ENCODE peak calls at places on chromosomes 11 and 22, in six cellular contexts. K is PC-3, S is left ventricle myocardium inferior, E is left lung, J is mucosa of descending colon, C is OCI-LY7. U is an unnamed sample. For H3K4me1, the result is how much of the 10 kb centered on the place peaks cover.

GRCh38 chr11:79332017-79332416 is 108.8 kb downstream of the TENM4 start:
- DNase-seq in K (no peak), S (peak), E (no peak), J (no peak), C (no peak), U (no peak)

GRCh38 chr11:73716153-73717056 is 44.5 kb downstream of the RAB6A start:
- DNase-seq in K (no peak), S (no peak), E (no peak), J (no peak), C (peak), U (no peak)

GRCh38 chr11:128764617-128765095 is 70.8 kb downstream of the FLI1 start:
- DNase-seq in K (no peak), S (no peak), E (peak), J (peak), C (no peak), U (no peak)

GRCh38 chr11:2137202-2138071 is 1.8 kb downstream of the IGF2 start:
- DNase-seq in K (peak), S (peak), E (peak), J (peak), C (no peak), U (no peak)

GRCh38 chr11:2573240-2574042 is 126.4 kb downstream of the KCNQ1OT1 start:
- DNase-seq in K (no peak), S (no peak), E (peak), J (no peak), C (no peak), U (peak)

GRCh38 chr11:126146454-126147192 is 64.8 kb downstream of the RPUSD4 start:
- DNase-seq in K (no peak), S (no peak), E (no peak), J (no peak), C (no peak), U (peak)

GRCh38 chr11:76793834-76794291 is 10.7 kb downstream of the TSKU start:
- DNase-seq in K (no peak), S (no peak), E (no peak), J (no peak), C (no peak), U (no peak)

GRCh38 chr11:2265396-2265795 is 5.0 kb downstream of the ASCL2 start:
- DNase-seq in K (no peak), S (no peak), E (peak), J (no peak), C (peak), U (peak)

GRCh38 chr11:107676341-107676740 is 35.5 kb downstream of the SLN start:
- DNase-seq in K (no peak), S (no peak), E (no peak), J (no peak), C (no peak), U (no peak)

GRCh38 chr11:79515781-79516180 is 75.0 kb upstream of the TENM4 start:
- DNase-seq in K (no peak), S (no peak), E (no peak), J (no peak), C (no peak), U (no peak)

GRCh38 chr11:267491-267994 is 10.7 kb upstream of the NLRP6 start:
- DNase-seq in K (peak), S (peak), E (peak), J (peak), C (peak), U (peak)

GRCh38 chr11:7079545-7080135 is 9.2 kb upstream of the RBMXL2 start:
- DNase-seq in K (no peak), S (no peak), E (no peak), J (no peak), C (no peak), U (no peak)

GRCh38 chr11:134120921-134121526 is 52.2 kb downstream of the JAM3 start:
- DNase-seq in K (no peak), S (peak), E (no peak), J (no peak), C (no peak), U (no peak)

GRCh38 chr22:42343551-42344081 is 73.2 kb upstream of the TCF20 start:
- DNase-seq in K (peak), S (no peak), E (no peak), J (no peak), C (no peak), U (no peak)

GRCh38 chr22:43440556-43440955 is 28.7 kb downstream of the MPPED1 start:
- DNase-seq in K (no peak), S (no peak), E (no peak), J (no peak), C (no peak), U (no peak)

GRCh38 chr11:68509105-68509504 is 48.6 kb downstream of the PPP6R3 start:
- DNase-seq in K (no peak), S (no peak), E (no peak), J (no peak), C (no peak), U (no peak)

GRCh38 chr22:49066619-49067018 is 761.1 kb downstream of the BRD1 start:
- DNase-seq in K (no peak), S (no peak), E (no peak), J (no peak), C (no peak), U (no peak)

GRCh38 chr22:36554101-36554500 is 25.1 kb upstream of the EIF3D start:
- DNase-seq in K (no peak), S (no peak), E (no peak), J (no peak), C (peak), U (no peak)

GRCh38 chr11:65431452-65432132 is 9.0 kb downstream of the NEAT1 start:
- DNase-seq in K (no peak), S (no peak), E (no peak), J (no peak), C (peak), U (no peak)

GRCh38 chr11:31509017-31509411 is 408 bp downstream of the IMMP1L start:
- DNase-seq in K (peak), S (no peak), E (no peak), J (peak), C (no peak), U (no peak)

GRCh38 chr11:3230636-3231549 is 1.3 kb downstream of the MRGPRE start:
- DNase-seq in K (no peak), S (no peak), E (no peak), J (no peak), C (no peak), U (peak)

GRCh38 chr11:35122308-35122707 is 16.7 kb upstream of the CD44 start:
- DNase-seq in K (no peak), S (no peak), E (no peak), J (no peak), C (no peak), U (no peak)

GRCh38 chr11:128563942-128564641 is 23.3 kb downstream of the ETS1 start:
- DNase-seq in K (no peak), S (no peak), E (no peak), J (peak), C (peak), U (no peak)

GRCh38 chr11:44326615-44327475 is 16.9 kb upstream of the ALX4 start:
- DNase-seq in K (no peak), S (no peak), E (no peak), J (no peak), C (no peak), U (no peak)

GRCh38 chr22:23722168-23722567 is 28.7 kb downstream of the ZNF70 start:
- DNase-seq in K (no peak), S (no peak), E (no peak), J (no peak), C (no peak), U (no peak)

GRCh38 chr22:29626497-29627195 is 23.2 kb downstream of the NF2 start:
- DNase-seq in K (peak), S (no peak), E (no peak), J (no peak), C (no peak), U (no peak)

GRCh38 chr22:33579448-33580093 is 340.7 kb downstream of the LARGE1 start:
- DNase-seq in K (peak), S (peak), E (no peak), J (peak), C (peak), U (peak)

GRCh38 chr11:12198261-12198925 is 88.0 kb downstream of the MICAL2 start:
- DNase-seq in K (no peak), S (no peak), E (no peak), J (no peak), C (no peak), U (no peak)

GRCh38 chr22:23424031-23424430 is 156.1 kb downstream of the IGLL1 start:
- DNase-seq in K (no peak), S (no peak), E (no peak), J (no peak), C (peak), U (no peak)

GRCh38 chr11:111680486-111681175 is 78.4 kb downstream of the SIK2 start:
- DNase-seq in K (no peak), S (no peak), E (no peak), J (no peak), C (no peak), U (no peak)

GRCh38 chr11:56910785-56911184 is 77.9 kb upstream of the OR5AK2 start:
- DNase-seq in K (peak), S (no peak), E (no peak), J (no peak), C (no peak), U (no peak)

GRCh38 chr11:17612221-17613188 is 65.4 kb downstream of the OTOG start:
- DNase-seq in K (no peak), S (no peak), E (peak), J (no peak), C (no peak), U (no peak)

GRCh38 chr11:9825895-9826294 is 162.0 kb downstream of the SWAP70 start:
- DNase-seq in K (no peak), S (no peak), E (no peak), J (no peak), C (no peak), U (no peak)

GRCh38 chr11:803770-804598 is 1.0 kb downstream of the PIDD1 start:
- DNase-seq in K (no peak), S (no peak), E (no peak), J (no peak), C (no peak), U (no peak)

GRCh38 chr11:123233280-123233977 is 38.4 kb upstream of the CLMP start:
- DNase-seq in K (no peak), S (no peak), E (no peak), J (no peak), C (no peak), U (no peak)

GRCh38 chr11:94926698-94927237 is 46.6 kb downstream of the CWC15 start:
- DNase-seq in K (peak), S (peak), E (no peak), J (peak), C (no peak), U (peak)

GRCh38 chr11:29310706-29311342 is 706.0 kb downstream of the KCNA4 start:
- DNase-seq in K (peak), S (no peak), E (no peak), J (no peak), C (no peak), U (no peak)

DNA sequence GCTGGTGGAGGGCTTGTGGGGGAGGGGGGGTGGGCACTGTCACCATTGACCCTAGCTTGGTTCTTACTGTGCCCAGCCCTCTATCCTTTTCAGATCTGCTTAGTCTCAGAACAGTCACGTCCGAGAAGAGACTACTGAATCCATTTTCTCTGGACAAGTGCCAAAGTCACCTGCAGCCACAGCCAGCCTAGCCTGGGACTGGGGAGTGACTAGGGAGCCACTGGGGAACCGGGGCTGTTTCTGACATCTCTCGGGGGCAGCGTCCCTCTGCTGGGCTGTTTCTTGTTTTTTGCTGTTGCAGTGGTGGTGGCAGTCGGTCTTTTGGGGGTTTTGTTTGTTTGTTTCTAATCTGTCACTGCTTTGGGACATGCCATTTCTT is 8.7 kb downstream of the SLC37A2 start:
- DNase-seq in K (no peak), S (no peak), E (peak), J (no peak), C (peak), U (no peak)
- H3K4me1 ChIP-seq in K (under half), S (under half), E (under half), J (under half), C (under half), U (under half)

GRCh38 chr22:17706451-17706900 is 67.8 kb downstream of the BID start:
- DNase-seq in K (peak), S (no peak), E (no peak), J (peak), C (peak), U (no peak)
- H3K4me3 ChIP-seq in K (peak), S (peak), E (no peak), J (no peak), C (peak), U (peak)

GRCh38 chr11:62546937-62547625 is 475 bp upstream of the AHNAK start:
- DNase-seq in K (peak), S (peak), E (no peak), J (peak), C (no peak), U (peak)
- H3K4me1 ChIP-seq in K (half or more), S (half or more), E (half or more), J (half or more), C (under half), U (under half)

GRCh38 chr11:121455115-121455514 is 2.3 kb upstream of the SORL1-AS1 start:
- DNase-seq in K (no peak), S (no peak), E (no peak), J (no peak), C (no peak), U (no peak)
- H3K4me3 ChIP-seq in K (no peak), S (no peak), E (no peak), J (no peak), C (peak), U (no peak)